ENCODE peak calls at places on chromosomes 2 and 18, in four cellular contexts. One of them, this sample, is unnamed.

GRCh38 chr2:108288534-108289106 is at the start of gene SULT1C2:
- DNase-seq in tibial artery: no peak
- DNase-seq in stimulated activated CD4-positive, alpha-beta T cell treated with anti-CD3 and anti-CD28 coated beads, Interleukin-4, amount 100 ng/mL, for 1 hour: no peak
- DNase-seq in lower leg skin: no peak
- DNase-seq in this sample: no peak

GRCh38 chr2:204834716-204835115 is 289.4 kb downstream of the PARD3B start:
- DNase-seq in stimulated activated CD4-positive, alpha-beta T cell treated with anti-CD3 and anti-CD28 coated beads, Interleukin-4, amount 100 ng/mL, for 1 hour: no peak
- DNase-seq in tibial artery: no peak
- DNase-seq in lower leg skin: no peak
- DNase-seq in this sample: no peak

GRCh38 chr2:216661639-216662375 is 28.6 kb downstream of the IGFBP2 start:
- DNase-seq in lower leg skin: no peak
- DNase-seq in tibial artery: no peak
- DNase-seq in stimulated activated CD4-positive, alpha-beta T cell treated with anti-CD3 and anti-CD28 coated beads, Interleukin-4, amount 100 ng/mL, for 1 hour: no peak
- DNase-seq in this sample: no peak

GRCh38 chr2:230738391-230738811 is 25.8 kb downstream of the CAB39 start:
- DNase-seq in stimulated activated CD4-positive, alpha-beta T cell treated with anti-CD3 and anti-CD28 coated beads, Interleukin-4, amount 100 ng/mL, for 1 hour: no peak
- DNase-seq in lower leg skin: no peak
- DNase-seq in tibial artery: no peak
- DNase-seq in this sample: no peak

GRCh38 chr18:59148192-59148591 is 8.5 kb downstream of the SEC11C start:
- DNase-seq in lower leg skin: no peak
- DNase-seq in stimulated activated CD4-positive, alpha-beta T cell treated with anti-CD3 and anti-CD28 coated beads, Interleukin-4, amount 100 ng/mL, for 1 hour: no peak
- DNase-seq in tibial artery: no peak
- DNase-seq in this sample: no peak

GRCh38 chr2:95026471-95027368 is 1.2 kb downstream of the MAL start:
- DNase-seq in lower leg skin: no peak
- DNase-seq in tibial artery: no peak
- DNase-seq in stimulated activated CD4-positive, alpha-beta T cell treated with anti-CD3 and anti-CD28 coated beads, Interleukin-4, amount 100 ng/mL, for 1 hour: peak
- DNase-seq in this sample: no peak

GRCh38 chr2:218863021-218863520 is 3.5 kb downstream of the WNT6 start:
- DNase-seq in stimulated activated CD4-positive, alpha-beta T cell treated with anti-CD3 and anti-CD28 coated beads, Interleukin-4, amount 100 ng/mL, for 1 hour: no peak
- DNase-seq in tibial artery: no peak
- DNase-seq in lower leg skin: peak
- DNase-seq in this sample: no peak

GRCh38 chr2:6412533-6413085 is 453.1 kb downstream of the CMPK2 start:
- DNase-seq in stimulated activated CD4-positive, alpha-beta T cell treated with anti-CD3 and anti-CD28 coated beads, Interleukin-4, amount 100 ng/mL, for 1 hour: no peak
- DNase-seq in tibial artery: no peak
- DNase-seq in lower leg skin: no peak
- DNase-seq in this sample: no peak

GRCh38 chr2:75493230-75493629 is 67.5 kb downstream of the EVA1A start:
- DNase-seq in lower leg skin: no peak
- DNase-seq in stimulated activated CD4-positive, alpha-beta T cell treated with anti-CD3 and anti-CD28 coated beads, Interleukin-4, amount 100 ng/mL, for 1 hour: no peak
- DNase-seq in tibial artery: no peak
- DNase-seq in this sample: no peak

GRCh38 chr2:231436957-231437356 is 27.3 kb downstream of the NCL start:
- DNase-seq in tibial artery: no peak
- DNase-seq in lower leg skin: peak
- DNase-seq in stimulated activated CD4-positive, alpha-beta T cell treated with anti-CD3 and anti-CD28 coated beads, Interleukin-4, amount 100 ng/mL, for 1 hour: no peak
- DNase-seq in this sample: no peak

GRCh38 chr2:180622122-180622918 is 358.1 kb upstream of the UBE2E3 start:
- DNase-seq in stimulated activated CD4-positive, alpha-beta T cell treated with anti-CD3 and anti-CD28 coated beads, Interleukin-4, amount 100 ng/mL, for 1 hour: no peak
- DNase-seq in tibial artery: no peak
- DNase-seq in lower leg skin: no peak
- DNase-seq in this sample: no peak

GRCh38 chr2:180519276-180519675 is 461.1 kb upstream of the UBE2E3 start:
- DNase-seq in tibial artery: no peak
- DNase-seq in stimulated activated CD4-positive, alpha-beta T cell treated with anti-CD3 and anti-CD28 coated beads, Interleukin-4, amount 100 ng/mL, for 1 hour: no peak
- DNase-seq in lower leg skin: no peak
- DNase-seq in this sample: peak

GRCh38 chr2:119485336-119486110 is 38.8 kb downstream of the SCTR start:
- DNase-seq in stimulated activated CD4-positive, alpha-beta T cell treated with anti-CD3 and anti-CD28 coated beads, Interleukin-4, amount 100 ng/mL, for 1 hour: no peak
- DNase-seq in tibial artery: no peak
- DNase-seq in lower leg skin: peak
- DNase-seq in this sample: no peak

GRCh38 chr2:242004902-242005230 is 135.3 kb downstream of the RTP5 start:
- DNase-seq in stimulated activated CD4-positive, alpha-beta T cell treated with anti-CD3 and anti-CD28 coated beads, Interleukin-4, amount 100 ng/mL, for 1 hour: no peak
- DNase-seq in lower leg skin: peak
- DNase-seq in tibial artery: no peak
- DNase-seq in this sample: no peak

GRCh38 chr2:30293303-30293912 is 62.1 kb downstream of the LBH start:
- DNase-seq in stimulated activated CD4-positive, alpha-beta T cell treated with anti-CD3 and anti-CD28 coated beads, Interleukin-4, amount 100 ng/mL, for 1 hour: no peak
- DNase-seq in tibial artery: no peak
- DNase-seq in lower leg skin: no peak
- DNase-seq in this sample: peak

GRCh38 chr2:176488446-176488845 is 219.2 kb downstream of the MTX2 start:
- DNase-seq in stimulated activated CD4-positive, alpha-beta T cell treated with anti-CD3 and anti-CD28 coated beads, Interleukin-4, amount 100 ng/mL, for 1 hour: no peak
- DNase-seq in lower leg skin: no peak
- DNase-seq in tibial artery: no peak
- DNase-seq in this sample: no peak

GRCh38 chr2:37340637-37341036 is 3.8 kb upstream of the QPCT start:
- DNase-seq in tibial artery: no peak
- DNase-seq in lower leg skin: no peak
- DNase-seq in stimulated activated CD4-positive, alpha-beta T cell treated with anti-CD3 and anti-CD28 coated beads, Interleukin-4, amount 100 ng/mL, for 1 hour: no peak
- DNase-seq in this sample: no peak

GRCh38 chr2:27071990-27072830 is 756 bp upstream of the OST4 start:
- DNase-seq in tibial artery: peak
- DNase-seq in lower leg skin: peak
- DNase-seq in stimulated activated CD4-positive, alpha-beta T cell treated with anti-CD3 and anti-CD28 coated beads, Interleukin-4, amount 100 ng/mL, for 1 hour: peak
- DNase-seq in this sample: no peak

GRCh38 chr18:2971741-2972552 is 41.0 kb downstream of the LPIN2 start:
- DNase-seq in lower leg skin: no peak
- DNase-seq in stimulated activated CD4-positive, alpha-beta T cell treated with anti-CD3 and anti-CD28 coated beads, Interleukin-4, amount 100 ng/mL, for 1 hour: peak
- DNase-seq in tibial artery: peak
- DNase-seq in this sample: no peak

GRCh38 chr2:191358325-191359025 is 113.3 kb downstream of the MYO1B start:
- DNase-seq in stimulated activated CD4-positive, alpha-beta T cell treated with anti-CD3 and anti-CD28 coated beads, Interleukin-4, amount 100 ng/mL, for 1 hour: no peak
- DNase-seq in lower leg skin: no peak
- DNase-seq in tibial artery: no peak
- DNase-seq in this sample: no peak

GRCh38 chr2:40554665-40555294 is 102.9 kb upstream of the SLC8A1 start:
- DNase-seq in stimulated activated CD4-positive, alpha-beta T cell treated with anti-CD3 and anti-CD28 coated beads, Interleukin-4, amount 100 ng/mL, for 1 hour: peak
- DNase-seq in tibial artery: peak
- DNase-seq in lower leg skin: no peak
- DNase-seq in this sample: peak

GRCh38 chr2:164979113-164979512 is 23.8 kb upstream of the SLC38A11 start:
- DNase-seq in tibial artery: no peak
- DNase-seq in stimulated activated CD4-positive, alpha-beta T cell treated with anti-CD3 and anti-CD28 coated beads, Interleukin-4, amount 100 ng/mL, for 1 hour: no peak
- DNase-seq in lower leg skin: no peak
- DNase-seq in this sample: no peak

GRCh38 chr2:144583741-144584453 is 64.0 kb upstream of the ZEB2 start:
- DNase-seq in lower leg skin: no peak
- DNase-seq in tibial artery: no peak
- DNase-seq in stimulated activated CD4-positive, alpha-beta T cell treated with anti-CD3 and anti-CD28 coated beads, Interleukin-4, amount 100 ng/mL, for 1 hour: no peak
- DNase-seq in this sample: peak

GRCh38 chr2:180905002-180905401 is 75.4 kb upstream of the UBE2E3 start:
- DNase-seq in stimulated activated CD4-positive, alpha-beta T cell treated with anti-CD3 and anti-CD28 coated beads, Interleukin-4, amount 100 ng/mL, for 1 hour: no peak
- DNase-seq in tibial artery: no peak
- DNase-seq in lower leg skin: no peak
- DNase-seq in this sample: no peak

GRCh38 chr2:8416172-8416571 is 265.7 kb upstream of the ID2 start:
- DNase-seq in tibial artery: no peak
- DNase-seq in stimulated activated CD4-positive, alpha-beta T cell treated with anti-CD3 and anti-CD28 coated beads, Interleukin-4, amount 100 ng/mL, for 1 hour: no peak
- DNase-seq in lower leg skin: no peak
- DNase-seq in this sample: no peak

GRCh38 chr2:140376686-140377085 is 1596.5 kb upstream of the NXPH2 start:
- DNase-seq in lower leg skin: no peak
- DNase-seq in tibial artery: no peak
- DNase-seq in stimulated activated CD4-positive, alpha-beta T cell treated with anti-CD3 and anti-CD28 coated beads, Interleukin-4, amount 100 ng/mL, for 1 hour: no peak
- DNase-seq in this sample: no peak

GRCh38 chr2:98946875-98947274 is 10.8 kb upstream of the CRACDL start:
- DNase-seq in stimulated activated CD4-positive, alpha-beta T cell treated with anti-CD3 and anti-CD28 coated beads, Interleukin-4, amount 100 ng/mL, for 1 hour: no peak
- DNase-seq in lower leg skin: no peak
- DNase-seq in tibial artery: no peak
- DNase-seq in this sample: no peak

GRCh38 chr2:169397697-169398096 is 35.4 kb upstream of the LRP2 start:
- DNase-seq in stimulated activated CD4-positive, alpha-beta T cell treated with anti-CD3 and anti-CD28 coated beads, Interleukin-4, amount 100 ng/mL, for 1 hour: no peak
- DNase-seq in tibial artery: no peak
- DNase-seq in lower leg skin: no peak
- DNase-seq in this sample: peak